ENCODE peak calls at places on chromosomes 2 and 18, in eight cellular contexts. One of them, this sample, is unnamed.

GRCh38 chr2:62084823-62085222 is 111.1 kb upstream of the B3GNT2 start:
- DNase-seq in tibial nerve: no peak
- DNase-seq in OCI-LY7: no peak
- DNase-seq in fibroblast of pulmonary artery: no peak
- DNase-seq in dorsolateral prefrontal cortex: no peak
- DNase-seq in GM12865: no peak
- DNase-seq in endodermal cell: no peak
- DNase-seq in Peyer's patch: no peak
- DNase-seq in this sample: no peak

GRCh38 chr18:60232541-60232940 is 140.0 kb downstream of the MC4R start:
- DNase-seq in tibial nerve: no peak
- DNase-seq in dorsolateral prefrontal cortex: no peak
- DNase-seq in GM12865: no peak
- DNase-seq in endodermal cell: no peak
- DNase-seq in fibroblast of pulmonary artery: peak
- DNase-seq in Peyer's patch: no peak
- DNase-seq in OCI-LY7: no peak
- DNase-seq in this sample: no peak

GRCh38 chr2:71713581-71714580 is 260.5 kb downstream of the DYSF start:
- DNase-seq in GM12865: no peak
- DNase-seq in OCI-LY7: no peak
- DNase-seq in dorsolateral prefrontal cortex: no peak
- DNase-seq in endodermal cell: no peak
- DNase-seq in tibial nerve: no peak
- DNase-seq in fibroblast of pulmonary artery: no peak
- DNase-seq in Peyer's patch: no peak
- DNase-seq in this sample: no peak

GRCh38 chr18:48896875-48897511 is 53.8 kb downstream of the SMAD7 start:
- DNase-seq in fibroblast of pulmonary artery: no peak
- DNase-seq in dorsolateral prefrontal cortex: peak
- DNase-seq in OCI-LY7: peak
- DNase-seq in tibial nerve: peak
- DNase-seq in endodermal cell: peak
- DNase-seq in Peyer's patch: peak
- DNase-seq in GM12865: peak
- DNase-seq in this sample: peak

GRCh38 chr2:211664321-211664720 is 874.3 kb downstream of the ERBB4 start:
- DNase-seq in tibial nerve: no peak
- DNase-seq in GM12865: no peak
- DNase-seq in endodermal cell: no peak
- DNase-seq in OCI-LY7: no peak
- DNase-seq in dorsolateral prefrontal cortex: no peak
- DNase-seq in Peyer's patch: no peak
- DNase-seq in fibroblast of pulmonary artery: no peak
- DNase-seq in this sample: no peak

GRCh38 chr18:45626330-45627203 is 11.3 kb downstream of the SLC14A2 start:
- DNase-seq in Peyer's patch: no peak
- DNase-seq in dorsolateral prefrontal cortex: no peak
- DNase-seq in tibial nerve: no peak
- DNase-seq in OCI-LY7: no peak
- DNase-seq in GM12865: no peak
- DNase-seq in fibroblast of pulmonary artery: peak
- DNase-seq in endodermal cell: peak
- DNase-seq in this sample: no peak

GRCh38 chr2:83471708-83472107 is 987.4 kb downstream of the SUCLG1 start:
- DNase-seq in tibial nerve: no peak
- DNase-seq in Peyer's patch: no peak
- DNase-seq in GM12865: no peak
- DNase-seq in endodermal cell: no peak
- DNase-seq in fibroblast of pulmonary artery: no peak
- DNase-seq in OCI-LY7: no peak
- DNase-seq in dorsolateral prefrontal cortex: no peak
- DNase-seq in this sample: no peak

GRCh38 chr2:139033300-139033699 is 253.1 kb upstream of the NXPH2 start:
- DNase-seq in OCI-LY7: no peak
- DNase-seq in tibial nerve: no peak
- DNase-seq in GM12865: no peak
- DNase-seq in endodermal cell: no peak
- DNase-seq in fibroblast of pulmonary artery: peak
- DNase-seq in dorsolateral prefrontal cortex: no peak
- DNase-seq in Peyer's patch: no peak
- DNase-seq in this sample: no peak

GRCh38 chr2:112065966-112066365 is 10.9 kb downstream of the TMEM87B start:
- DNase-seq in fibroblast of pulmonary artery: peak
- DNase-seq in dorsolateral prefrontal cortex: no peak
- DNase-seq in Peyer's patch: no peak
- DNase-seq in endodermal cell: no peak
- DNase-seq in GM12865: no peak
- DNase-seq in tibial nerve: no peak
- DNase-seq in OCI-LY7: no peak
- DNase-seq in this sample: no peak

GRCh38 chr18:33282709-33283333 is 157.7 kb downstream of the CCDC178 start:
- DNase-seq in fibroblast of pulmonary artery: no peak
- DNase-seq in dorsolateral prefrontal cortex: no peak
- DNase-seq in GM12865: no peak
- DNase-seq in Peyer's patch: no peak
- DNase-seq in tibial nerve: no peak
- DNase-seq in OCI-LY7: no peak
- DNase-seq in endodermal cell: peak
- DNase-seq in this sample: no peak

GRCh38 chr2:43792653-43793052 is 18.8 kb downstream of the DYNC2LI1 start:
- DNase-seq in GM12865: no peak
- DNase-seq in tibial nerve: no peak
- DNase-seq in endodermal cell: no peak
- DNase-seq in dorsolateral prefrontal cortex: no peak
- DNase-seq in Peyer's patch: no peak
- DNase-seq in OCI-LY7: no peak
- DNase-seq in fibroblast of pulmonary artery: no peak
- DNase-seq in this sample: no peak

GRCh38 chr2:234147335-234147861 is 96.9 kb downstream of the SPP2 start:
- DNase-seq in tibial nerve: no peak
- DNase-seq in GM12865: no peak
- DNase-seq in Peyer's patch: no peak
- DNase-seq in endodermal cell: no peak
- DNase-seq in fibroblast of pulmonary artery: no peak
- DNase-seq in dorsolateral prefrontal cortex: no peak
- DNase-seq in OCI-LY7: peak
- DNase-seq in this sample: no peak

GRCh38 chr18:74631242-74632087 is 33.8 kb downstream of the ZNF407 start:
- DNase-seq in Peyer's patch: no peak
- DNase-seq in fibroblast of pulmonary artery: peak
- DNase-seq in tibial nerve: no peak
- DNase-seq in GM12865: no peak
- DNase-seq in endodermal cell: no peak
- DNase-seq in dorsolateral prefrontal cortex: no peak
- DNase-seq in OCI-LY7: no peak
- DNase-seq in this sample: no peak

GRCh38 chr2:46216213-46216612 is 81.0 kb upstream of the EPAS1 start:
- DNase-seq in dorsolateral prefrontal cortex: no peak
- DNase-seq in endodermal cell: no peak
- DNase-seq in Peyer's patch: no peak
- DNase-seq in fibroblast of pulmonary artery: peak
- DNase-seq in tibial nerve: no peak
- DNase-seq in GM12865: no peak
- DNase-seq in OCI-LY7: no peak
- DNase-seq in this sample: no peak

GRCh38 chr2:241225545-241225944 is 37.1 kb downstream of the ANO7 start:
- DNase-seq in fibroblast of pulmonary artery: no peak
- DNase-seq in dorsolateral prefrontal cortex: no peak
- DNase-seq in Peyer's patch: no peak
- DNase-seq in endodermal cell: no peak
- DNase-seq in tibial nerve: no peak
- DNase-seq in GM12865: no peak
- DNase-seq in OCI-LY7: no peak
- DNase-seq in this sample: no peak

GRCh38 chr2:201715459-201715858 is 17.0 kb upstream of the MPP4 start:
- DNase-seq in dorsolateral prefrontal cortex: no peak
- DNase-seq in Peyer's patch: peak
- DNase-seq in endodermal cell: peak
- DNase-seq in tibial nerve: no peak
- DNase-seq in OCI-LY7: no peak
- DNase-seq in fibroblast of pulmonary artery: no peak
- DNase-seq in GM12865: no peak
- DNase-seq in this sample: no peak

GRCh38 chr2:164910091-164910899 is 45.0 kb downstream of the SLC38A11 start:
- DNase-seq in endodermal cell: no peak
- DNase-seq in Peyer's patch: peak
- DNase-seq in GM12865: peak
- DNase-seq in dorsolateral prefrontal cortex: no peak
- DNase-seq in tibial nerve: no peak
- DNase-seq in OCI-LY7: peak
- DNase-seq in fibroblast of pulmonary artery: peak
- DNase-seq in this sample: no peak

GRCh38 chr2:235966932-235967331 is 201.3 kb downstream of the GBX2 start:
- DNase-seq in GM12865: no peak
- DNase-seq in dorsolateral prefrontal cortex: no peak
- DNase-seq in fibroblast of pulmonary artery: no peak
- DNase-seq in endodermal cell: no peak
- DNase-seq in OCI-LY7: no peak
- DNase-seq in tibial nerve: no peak
- DNase-seq in Peyer's patch: no peak
- DNase-seq in this sample: no peak

GRCh38 chr2:235964787-235965390 is 203.3 kb downstream of the GBX2 start:
- DNase-seq in Peyer's patch: peak
- DNase-seq in OCI-LY7: no peak
- DNase-seq in fibroblast of pulmonary artery: no peak
- DNase-seq in endodermal cell: no peak
- DNase-seq in tibial nerve: no peak
- DNase-seq in GM12865: no peak
- DNase-seq in dorsolateral prefrontal cortex: no peak
- DNase-seq in this sample: no peak

GRCh38 chr2:235967358-235967757 is 200.8 kb downstream of the GBX2 start:
- DNase-seq in fibroblast of pulmonary artery: no peak
- DNase-seq in Peyer's patch: no peak
- DNase-seq in dorsolateral prefrontal cortex: no peak
- DNase-seq in GM12865: no peak
- DNase-seq in OCI-LY7: no peak
- DNase-seq in endodermal cell: no peak
- DNase-seq in tibial nerve: no peak
- DNase-seq in this sample: no peak

GRCh38 chr2:235968616-235969324 is 199.4 kb downstream of the GBX2 start:
- DNase-seq in GM12865: no peak
- DNase-seq in dorsolateral prefrontal cortex: no peak
- DNase-seq in tibial nerve: no peak
- DNase-seq in Peyer's patch: peak
- DNase-seq in OCI-LY7: no peak
- DNase-seq in endodermal cell: no peak
- DNase-seq in fibroblast of pulmonary artery: no peak
- DNase-seq in this sample: no peak

GRCh38 chr2:235966396-235966795 is 201.8 kb downstream of the GBX2 start:
- DNase-seq in Peyer's patch: no peak
- DNase-seq in OCI-LY7: no peak
- DNase-seq in dorsolateral prefrontal cortex: no peak
- DNase-seq in GM12865: no peak
- DNase-seq in endodermal cell: peak
- DNase-seq in tibial nerve: no peak
- DNase-seq in fibroblast of pulmonary artery: no peak
- DNase-seq in this sample: no peak
- TF ChIP-seq CTCF in Peyer's patch: no peak
- TF ChIP-seq CTCF in OCI-LY7: no peak
- TF ChIP-seq CTCF in dorsolateral prefrontal cortex: no peak
- TF ChIP-seq CTCF in GM12865: no peak
- TF ChIP-seq CTCF in endodermal cell: peak
- TF ChIP-seq CTCF in tibial nerve: no peak
- TF ChIP-seq CTCF in fibroblast of pulmonary artery: no peak
- TF ChIP-seq CTCF in this sample: peak

GRCh38 chr18:47720741-47721140 is 209.7 kb downstream of the SMAD2 start:
- DNase-seq in GM12865: no peak
- DNase-seq in dorsolateral prefrontal cortex: no peak
- DNase-seq in OCI-LY7: no peak
- DNase-seq in tibial nerve: no peak
- DNase-seq in Peyer's patch: peak
- DNase-seq in endodermal cell: no peak
- DNase-seq in fibroblast of pulmonary artery: no peak
- DNase-seq in this sample: no peak

GRCh38 chr18:47716632-47717185 is 213.8 kb downstream of the SMAD2 start:
- DNase-seq in endodermal cell: no peak
- DNase-seq in dorsolateral prefrontal cortex: no peak
- DNase-seq in GM12865: no peak
- DNase-seq in Peyer's patch: no peak
- DNase-seq in tibial nerve: no peak
- DNase-seq in OCI-LY7: no peak
- DNase-seq in fibroblast of pulmonary artery: no peak
- DNase-seq in this sample: no peak

GRCh38 chr18:47719096-47719780 is 211.2 kb downstream of the SMAD2 start:
- DNase-seq in Peyer's patch: no peak
- DNase-seq in endodermal cell: peak
- DNase-seq in tibial nerve: no peak
- DNase-seq in dorsolateral prefrontal cortex: no peak
- DNase-seq in OCI-LY7: no peak
- DNase-seq in fibroblast of pulmonary artery: no peak
- DNase-seq in GM12865: no peak
- DNase-seq in this sample: no peak

GRCh38 chr18:47717257-47717656 is 213.2 kb downstream of the SMAD2 start:
- DNase-seq in OCI-LY7: no peak
- DNase-seq in Peyer's patch: no peak
- DNase-seq in GM12865: no peak
- DNase-seq in fibroblast of pulmonary artery: no peak
- DNase-seq in dorsolateral prefrontal cortex: no peak
- DNase-seq in tibial nerve: no peak
- DNase-seq in endodermal cell: no peak
- DNase-seq in this sample: no peak

DNA sequence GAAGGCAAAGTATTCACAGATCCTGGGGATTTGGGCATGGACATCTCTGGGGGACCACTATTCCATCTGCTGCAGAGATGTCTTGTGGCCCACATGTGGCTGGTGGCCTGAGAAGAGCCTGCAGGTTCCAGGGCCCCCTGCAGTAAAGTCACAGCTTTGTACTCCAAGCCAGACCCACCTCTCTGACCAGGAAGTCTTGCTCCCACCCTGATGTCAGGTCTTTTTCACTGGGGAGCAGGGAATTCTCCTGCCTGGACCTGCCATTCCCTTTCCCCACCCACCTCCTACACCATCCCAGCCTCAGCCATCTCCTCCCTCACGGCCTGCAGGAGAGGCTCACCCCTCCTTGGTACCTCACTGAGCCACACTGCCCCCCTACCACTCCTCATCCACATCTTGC is 211.8 kb downstream of the SMAD2 start:
- DNase-seq in OCI-LY7: no peak
- DNase-seq in Peyer's patch: peak
- DNase-seq in tibial nerve: no peak
- DNase-seq in dorsolateral prefrontal cortex: no peak
- DNase-seq in fibroblast of pulmonary artery: no peak
- DNase-seq in endodermal cell: no peak
- DNase-seq in GM12865: no peak
- DNase-seq in this sample: no peak
- H3K4me3 ChIP-seq in OCI-LY7: no peak
- H3K4me3 ChIP-seq in Peyer's patch: no peak
- H3K4me3 ChIP-seq in tibial nerve: no peak
- H3K4me3 ChIP-seq in dorsolateral prefrontal cortex: no peak
- H3K4me3 ChIP-seq in fibroblast of pulmonary artery: no peak
- H3K4me3 ChIP-seq in endodermal cell: no peak
- H3K4me3 ChIP-seq in GM12865: no peak
- H3K4me3 ChIP-seq in this sample: no peak

GRCh38 chr2:30691948-30692828 is 115.1 kb downstream of the CAPN13 start:
- DNase-seq in GM12865: no peak
- DNase-seq in OCI-LY7: no peak
- DNase-seq in Peyer's patch: peak
- DNase-seq in fibroblast of pulmonary artery: peak
- DNase-seq in dorsolateral prefrontal cortex: no peak
- DNase-seq in endodermal cell: peak
- DNase-seq in tibial nerve: no peak
- DNase-seq in this sample: no peak
- TF ChIP-seq CTCF in GM12865: peak
- TF ChIP-seq CTCF in OCI-LY7: no peak
- TF ChIP-seq CTCF in Peyer's patch: no peak
- TF ChIP-seq CTCF in fibroblast of pulmonary artery: peak
- TF ChIP-seq CTCF in dorsolateral prefrontal cortex: no peak
- TF ChIP-seq CTCF in endodermal cell: peak
- TF ChIP-seq CTCF in tibial nerve: no peak
- TF ChIP-seq CTCF in this sample: peak

GRCh38 chr2:96260404-96261260 is 5.2 kb downstream of the TMEM127 start:
- DNase-seq in dorsolateral prefrontal cortex: no peak
- DNase-seq in Peyer's patch: peak
- DNase-seq in fibroblast of pulmonary artery: peak
- DNase-seq in OCI-LY7: peak
- DNase-seq in endodermal cell: peak
- DNase-seq in tibial nerve: no peak
- DNase-seq in GM12865: peak
- DNase-seq in this sample: no peak
- H3K4me3 ChIP-seq in dorsolateral prefrontal cortex: no peak
- H3K4me3 ChIP-seq in Peyer's patch: no peak
- H3K4me3 ChIP-seq in fibroblast of pulmonary artery: no peak
- H3K4me3 ChIP-seq in OCI-LY7: no peak
- H3K4me3 ChIP-seq in endodermal cell: no peak
- H3K4me3 ChIP-seq in tibial nerve: no peak
- H3K4me3 ChIP-seq in GM12865: no peak
- H3K4me3 ChIP-seq in this sample: no peak